ENCODE peak calls at places on chromosomes 16 and 17, in six cellular contexts. P is effector CD4-positive, alpha-beta T cell; S is heart right ventricle; L is D721Med; N is left cardiac atrium; B is activated naive CD4-positive, alpha-beta T cell treated with Interleukin-2 at 50 U/mL for 16 hours. Q is an unnamed sample.

GRCh38 chr17:62941358-62941991 is 24.6 kb upstream of the TANC2 start:
- DNase-seq in P (no peak), L (no peak), N (no peak), S (no peak), B (no peak), Q (no peak)

GRCh38 chr17:77883213-77883650 is 75.3 kb upstream of the TNRC6C start:
- DNase-seq in S (no peak), P (no peak), B (no peak), L (no peak), N (peak; percentile 20), Q (no peak)

GRCh38 chr17:33751702-33752065 is 458.6 kb upstream of the ASIC2 start:
- DNase-seq in S (no peak), L (no peak), N (no peak), B (no peak), P (no peak), Q (no peak)

GRCh38 chr17:74756891-74757290 is 8.5 kb downstream of the NHERF1 start:
- DNase-seq in L (no peak), B (no peak), P (no peak), S (no peak), N (no peak), Q (no peak)

GRCh38 chr16:2089676-2090480 is 42.1 kb downstream of the TSC2 start:
- DNase-seq in P (no peak), L (no peak), N (no peak), S (no peak), B (no peak), Q (no peak)

GRCh38 chr17:29390856-29391631 is 881 bp downstream of the TAOK1 start:
- DNase-seq in P (no peak), S (peak; percentile 15), B (no peak), L (no peak), N (peak; percentile 31), Q (peak; percentile 58)

GRCh38 chr17:51230306-51230705 is 29.5 kb downstream of the MBTD1 start:
- DNase-seq in P (no peak), L (no peak), S (no peak), B (no peak), N (no peak), Q (no peak)

GRCh38 chr16:50821586-50821985 is 79.7 kb downstream of the CYLD start:
- DNase-seq in L (no peak), P (no peak), S (no peak), B (no peak), N (no peak), Q (no peak)

GRCh38 chr16:83802135-83802534 is 5.6 kb upstream of the HSBP1 start:
- DNase-seq in P (no peak), L (no peak), N (no peak), S (peak; percentile 34), B (no peak), Q (no peak)

GRCh38 chr16:853306-853705 is 52.8 kb upstream of the GNG13 start:
- DNase-seq in N (no peak), S (no peak), L (no peak), B (no peak), P (no peak), Q (no peak)

GRCh38 chr17:4947411-4948165 is 742 bp downstream of the PFN1 start:
- DNase-seq in N (peak; percentile 68), B (peak; percentile 69), P (peak; percentile 53), L (peak; percentile 59), S (peak; percentile 53), Q (peak; percentile 90)

GRCh38 chr16:69171325-69172095 is 15.5 kb upstream of the SNTB2 start:
- DNase-seq in P (no peak), L (no peak), S (no peak), B (no peak), N (no peak), Q (no peak)

GRCh38 chr17:40351185-40352043 is 13.1 kb downstream of the GJD3 start:
- DNase-seq in S (no peak), N (no peak), P (no peak), B (no peak), L (no peak), Q (no peak)

GRCh38 chr17:28282596-28282995 is 36.4 kb upstream of the TMEM97 start:
- DNase-seq in N (no peak), P (no peak), L (no peak), B (no peak), S (no peak), Q (no peak)

GRCh38 chr16:11358531-11358930 is 13.3 kb downstream of the RMI2 start:
- DNase-seq in N (no peak), P (no peak), L (no peak), B (no peak), S (no peak), Q (no peak)

GRCh38 chr16:2779151-2779920 is 2.3 kb upstream of the ELOB start:
- DNase-seq in L (no peak), P (no peak), S (no peak), B (no peak), N (peak; percentile 22), Q (no peak)

GRCh38 chr17:42405963-42406495 is 17.0 kb downstream of the CAVIN1 start:
- DNase-seq in S (peak; percentile 83), P (peak; percentile 72), B (peak; percentile 85), N (peak; percentile 88), L (peak; percentile 84), Q (peak; percentile 96)

GRCh38 chr16:29915590-29916247 is 10.3 kb downstream of the KCTD13 start:
- DNase-seq in B (no peak), N (no peak), P (no peak), S (no peak), L (no peak), Q (no peak)

GRCh38 chr16:84156342-84156784 is 11.3 kb downstream of the DNAAF1 start:
- DNase-seq in P (no peak), S (no peak), N (no peak), L (no peak), B (no peak), Q (no peak)

GRCh38 chr16:84699712-84700517 is at the start of gene USP10:
- DNase-seq in L (peak; percentile 61), N (peak; percentile 80), S (peak; percentile 71), B (peak; percentile 83), P (peak; percentile 79), Q (peak; percentile 94)

GRCh38 chr16:1097800-1098199 is 1.8 kb upstream of the C1QTNF8 start:
- DNase-seq in B (no peak), P (no peak), N (peak; percentile 78), L (no peak), S (peak; percentile 77), Q (no peak)

GRCh38 chr17:970388-970768 is 9.2 kb downstream of the NXN start:
- DNase-seq in P (no peak), L (no peak), B (no peak), N (no peak), S (no peak), Q (no peak)

GRCh38 chr17:3947318-3947810 is 16.9 kb downstream of the ATP2A3 start:
- DNase-seq in L (no peak), N (no peak), P (no peak), B (no peak), S (no peak), Q (no peak)

GRCh38 chr16:52861614-52862022 is 191.1 kb downstream of the CHD9NB start:
- DNase-seq in N (no peak), P (no peak), S (no peak), L (no peak), B (no peak), Q (no peak)

GRCh38 chr16:2895813-2896212 is 12.8 kb downstream of the FLYWCH2 start:
- DNase-seq in N (no peak), L (no peak), S (no peak), B (no peak), P (no peak), Q (no peak)

GRCh38 chr16:27363797-27364196 is 38.2 kb upstream of the IL21R start:
- DNase-seq in L (no peak), S (no peak), P (no peak), B (no peak), N (no peak), Q (no peak)

GRCh38 chr16:77336637-77337036 is 98.2 kb downstream of the ADAMTS18 start:
- DNase-seq in L (no peak), N (no peak), B (no peak), S (no peak), P (no peak), Q (no peak)

GRCh38 chr17:80260791-80261158 is at the start of gene RNF213:
- DNase-seq in B (peak; percentile 57), P (peak; percentile 39), L (peak; percentile 74), S (peak; percentile 50), N (peak; percentile 60), Q (peak; percentile 88)

GRCh38 chr17:16428098-16428882 is 12.9 kb downstream of the TRPV2 start:
- DNase-seq in N (no peak), L (peak; percentile 63), P (no peak), B (peak; percentile 50), S (no peak), Q (no peak)

GRCh38 chr16:47853635-47854034 is 302.2 kb downstream of the ABCC12 start:
- DNase-seq in S (no peak), L (no peak), N (no peak), B (no peak), P (no peak), Q (no peak)

GRCh38 chr16:63925221-63925620 is 1196.6 kb downstream of the CDH11 start:
- DNase-seq in N (no peak), S (no peak), P (no peak), B (no peak), L (no peak), Q (no peak)

GRCh38 chr17:6558932-6559752 is 2.8 kb upstream of the PITPNM3 start:
- DNase-seq in L (no peak), S (no peak), N (no peak), B (no peak), P (no peak), Q (peak; percentile 56)

Q was measured in posterior vena cava.